ENCODE peak calls at places on chromosomes 13 and 19, in five cellular contexts. Q is RPMI7951; J is hepatocyte; L is activated CD4-positive, alpha-beta T cell treated with anti-CD3 and anti-CD28 coated beads, Interleukin-2, amount 10 ng/mL, durations not matched to agents 7 days and 5 days; F is activated T-helper 1 cell treated with Interleukin-2 at 50 U/mL for 16 hours. K is an unnamed sample.

GRCh38 chr19:40443930-40444180 is 280 bp downstream of the SERTAD3 start:
- DNase-seq in Q (peak), J (no peak), L (no peak), F (no peak), K (no peak)

GRCh38 chr13:73900591-73900990 is 233.6 kb downstream of the KLF12 start:
- DNase-seq in Q (no peak), J (no peak), L (no peak), F (no peak), K (no peak)

GRCh38 chr19:19627716-19628498 is at the start of gene LPAR2:
- DNase-seq in Q (no peak), J (peak), L (peak), F (peak), K (peak)

GRCh38 chr19:38268539-38268938 is 4.2 kb downstream of the SPINT2 start:
- DNase-seq in Q (no peak), J (peak), L (no peak), F (no peak), K (no peak)

GRCh38 chr13:98368019-98368418 is 190.9 kb upstream of the RNF113B start:
- DNase-seq in Q (peak), J (no peak), L (no peak), F (no peak), K (no peak)

GRCh38 chr13:91369432-91369831 is 21.9 kb downstream of the MIR17HG start:
- DNase-seq in Q (peak), J (no peak), L (no peak), F (no peak), K (no peak)

GRCh38 chr13:45518525-45519235 is 53.9 kb downstream of the COG3 start:
- DNase-seq in Q (peak), J (no peak), L (no peak), F (no peak), K (no peak)

GRCh38 chr19:40521276-40521675 is 54.5 kb downstream of the SPTBN4 start:
- DNase-seq in Q (peak), J (no peak), L (no peak), F (no peak), K (no peak)

GRCh38 chr19:41682437-41682836 is 5.6 kb downstream of the CEACAM7 start:
- DNase-seq in Q (no peak), J (no peak), L (no peak), F (no peak), K (no peak)

GRCh38 chr13:23380534-23380933 is 53.0 kb downstream of the SACS start:
- DNase-seq in Q (peak), J (peak), L (no peak), F (no peak), K (no peak)

GRCh38 chr13:112835344-112835743 is 133.7 kb upstream of the MCF2L start:
- DNase-seq in Q (no peak), J (no peak), L (no peak), F (no peak), K (no peak)